ENCODE peak calls at places on chromosomes 2 and 18, in six cellular contexts. One of them, this sample, is unnamed.

GRCh38 chr2:195318440-195319111 is 338.4 kb upstream of the SLC39A10 start:
- DNase-seq in body of pancreas: peak; percentile 42
- DNase-seq in A549: peak; percentile 28
- DNase-seq in psoas muscle: no peak
- DNase-seq in astrocyte: peak; percentile 37
- DNase-seq in A673: peak; percentile 68
- DNase-seq in this sample: no peak

GRCh38 chr2:45895477-45895876 is 244.0 kb downstream of the PRKCE start:
- DNase-seq in astrocyte: peak; percentile 77
- DNase-seq in body of pancreas: no peak
- DNase-seq in A549: no peak
- DNase-seq in A673: peak; percentile 66
- DNase-seq in psoas muscle: no peak
- DNase-seq in this sample: no peak

GRCh38 chr2:102070058-102070642 is 72.4 kb upstream of the IL1R1 start:
- DNase-seq in body of pancreas: peak; percentile 93
- DNase-seq in A673: no peak
- DNase-seq in A549: peak; percentile 66
- DNase-seq in psoas muscle: peak; percentile 96
- DNase-seq in astrocyte: peak; percentile 55
- DNase-seq in this sample: peak; percentile 72

GRCh38 chr18:35501369-35501768 is 3.6 kb upstream of the INO80C start:
- DNase-seq in body of pancreas: no peak
- DNase-seq in psoas muscle: no peak
- DNase-seq in astrocyte: no peak
- DNase-seq in A549: no peak
- DNase-seq in A673: no peak
- DNase-seq in this sample: no peak

GRCh38 chr2:176156959-176157498 is at the start of gene HOXD3:
- DNase-seq in A673: no peak
- DNase-seq in astrocyte: no peak
- DNase-seq in A549: no peak
- DNase-seq in psoas muscle: no peak
- DNase-seq in body of pancreas: no peak
- DNase-seq in this sample: no peak

GRCh38 chr2:191020742-191021381 is 6.9 kb upstream of the STAT1 start:
- DNase-seq in body of pancreas: peak; percentile 61
- DNase-seq in psoas muscle: peak; percentile 58
- DNase-seq in A549: peak; percentile 17
- DNase-seq in A673: peak; percentile 32
- DNase-seq in astrocyte: peak; percentile 83
- DNase-seq in this sample: no peak

GRCh38 chr2:37324786-37325624 is at the start of gene PRKD3:
- DNase-seq in body of pancreas: peak; percentile 48
- DNase-seq in A549: peak; percentile 55
- DNase-seq in A673: peak; percentile 90
- DNase-seq in psoas muscle: peak; percentile 77
- DNase-seq in astrocyte: peak; percentile 38
- DNase-seq in this sample: peak; percentile 85

GRCh38 chr2:239292956-239293355 is 107.9 kb downstream of the HDAC4 start:
- DNase-seq in psoas muscle: peak; percentile 38
- DNase-seq in A549: no peak
- DNase-seq in A673: no peak
- DNase-seq in body of pancreas: no peak
- DNase-seq in astrocyte: no peak
- DNase-seq in this sample: peak; percentile 34

GRCh38 chr2:70381821-70382220 is 80.0 kb upstream of the FAM136A start:
- DNase-seq in A549: no peak
- DNase-seq in psoas muscle: no peak
- DNase-seq in A673: no peak
- DNase-seq in body of pancreas: peak; percentile 11
- DNase-seq in astrocyte: peak; percentile 44
- DNase-seq in this sample: no peak

GRCh38 chr18:50287028-50287440 is 458 bp downstream of the CXXC1 start:
- DNase-seq in psoas muscle: peak; percentile 61
- DNase-seq in A549: no peak
- DNase-seq in astrocyte: no peak
- DNase-seq in A673: no peak
- DNase-seq in body of pancreas: no peak
- DNase-seq in this sample: peak; percentile 60

GRCh38 chr2:12979066-12979465 is 262.3 kb downstream of the TRIB2 start:
- DNase-seq in astrocyte: no peak
- DNase-seq in A673: peak; percentile 71
- DNase-seq in psoas muscle: no peak
- DNase-seq in A549: no peak
- DNase-seq in body of pancreas: no peak
- DNase-seq in this sample: no peak

GRCh38 chr2:207674266-207674774 is 37.1 kb upstream of the CCNYL1 start:
- DNase-seq in astrocyte: no peak
- DNase-seq in A673: no peak
- DNase-seq in A549: no peak
- DNase-seq in body of pancreas: no peak
- DNase-seq in psoas muscle: no peak
- DNase-seq in this sample: no peak

GRCh38 chr18:9916067-9916684 is 2.4 kb downstream of the VAPA start:
- DNase-seq in psoas muscle: no peak
- DNase-seq in A673: no peak
- DNase-seq in astrocyte: no peak
- DNase-seq in A549: no peak
- DNase-seq in body of pancreas: no peak
- DNase-seq in this sample: no peak

GRCh38 chr2:38648107-38648761 is 17.7 kb upstream of the GALM start:
- DNase-seq in psoas muscle: no peak
- DNase-seq in A549: no peak
- DNase-seq in body of pancreas: peak; percentile 15
- DNase-seq in astrocyte: no peak
- DNase-seq in A673: no peak
- DNase-seq in this sample: no peak

GRCh38 chr2:30147715-30148611 is 1.2 kb downstream of the YPEL5 start:
- DNase-seq in astrocyte: no peak
- DNase-seq in A673: peak; percentile 89
- DNase-seq in body of pancreas: peak; percentile 78
- DNase-seq in A549: peak; percentile 88
- DNase-seq in psoas muscle: peak; percentile 90
- DNase-seq in this sample: peak; percentile 87

GRCh38 chr2:158575051-158575635 is 118.4 kb downstream of the PKP4 start:
- DNase-seq in A549: no peak
- DNase-seq in astrocyte: peak; percentile 30
- DNase-seq in psoas muscle: no peak
- DNase-seq in A673: no peak
- DNase-seq in body of pancreas: peak; percentile 5
- DNase-seq in this sample: no peak

GRCh38 chr18:3177902-3178687 is 41.7 kb downstream of the MYOM1 start:
- DNase-seq in A673: no peak
- DNase-seq in psoas muscle: no peak
- DNase-seq in A549: no peak
- DNase-seq in astrocyte: peak; percentile 31
- DNase-seq in body of pancreas: peak; percentile 83
- DNase-seq in this sample: no peak

GRCh38 chr2:174787485-174788205 is 23.4 kb upstream of the CHRNA1 start:
- DNase-seq in psoas muscle: no peak
- DNase-seq in body of pancreas: no peak
- DNase-seq in A549: no peak
- DNase-seq in A673: no peak
- DNase-seq in astrocyte: peak; percentile 100
- DNase-seq in this sample: no peak

GRCh38 chr2:65431417-65432226 is 777 bp downstream of the SPRED2 start:
- DNase-seq in astrocyte: no peak
- DNase-seq in body of pancreas: peak; percentile 58
- DNase-seq in A673: peak; percentile 71
- DNase-seq in psoas muscle: peak; percentile 70
- DNase-seq in A549: no peak
- DNase-seq in this sample: peak; percentile 65

GRCh38 chr2:132795220-132795619 is 125.2 kb upstream of the LYPD1 start:
- DNase-seq in astrocyte: no peak
- DNase-seq in A549: no peak
- DNase-seq in psoas muscle: no peak
- DNase-seq in A673: no peak
- DNase-seq in body of pancreas: no peak
- DNase-seq in this sample: no peak

GRCh38 chr2:40169430-40169829 is 282.5 kb downstream of the SLC8A1 start:
- DNase-seq in A673: no peak
- DNase-seq in body of pancreas: no peak
- DNase-seq in astrocyte: no peak
- DNase-seq in A549: no peak
- DNase-seq in psoas muscle: no peak
- DNase-seq in this sample: no peak

GRCh38 chr2:71926860-71927756 is 220.6 kb downstream of the CYP26B1 start:
- DNase-seq in A549: no peak
- DNase-seq in astrocyte: no peak
- DNase-seq in body of pancreas: no peak
- DNase-seq in A673: no peak
- DNase-seq in psoas muscle: no peak
- DNase-seq in this sample: peak; percentile 54

GRCh38 chr2:31415421-31415820 is 879 bp upstream of the XDH start:
- DNase-seq in astrocyte: no peak
- DNase-seq in body of pancreas: no peak
- DNase-seq in psoas muscle: no peak
- DNase-seq in A549: no peak
- DNase-seq in A673: no peak
- DNase-seq in this sample: no peak

GRCh38 chr2:1544478-1545069 is 131.3 kb downstream of the TPO start:
- DNase-seq in body of pancreas: no peak
- DNase-seq in A673: no peak
- DNase-seq in astrocyte: peak; percentile 27
- DNase-seq in A549: no peak
- DNase-seq in psoas muscle: no peak
- DNase-seq in this sample: no peak

GRCh38 chr18:59742325-59743111 is 45.3 kb upstream of the CCBE1 start:
- DNase-seq in psoas muscle: no peak
- DNase-seq in astrocyte: peak; percentile 80
- DNase-seq in body of pancreas: no peak
- DNase-seq in A549: no peak
- DNase-seq in A673: no peak
- DNase-seq in this sample: no peak

GRCh38 chr2:30410217-30410616 is 36.8 kb upstream of the LCLAT1 start:
- DNase-seq in astrocyte: peak; percentile 86
- DNase-seq in body of pancreas: no peak
- DNase-seq in psoas muscle: no peak
- DNase-seq in A673: no peak
- DNase-seq in A549: peak; percentile 53
- DNase-seq in this sample: no peak

GRCh38 chr2:42810971-42811865 is 18.8 kb upstream of the HAAO start:
- DNase-seq in psoas muscle: peak; percentile 78
- DNase-seq in astrocyte: peak; percentile 44
- DNase-seq in body of pancreas: peak; percentile 47
- DNase-seq in A549: peak; percentile 32
- DNase-seq in A673: peak; percentile 73
- DNase-seq in this sample: peak; percentile 65

GRCh38 chr18:37671119-37671518 is 105.5 kb upstream of the CELF4 start:
- DNase-seq in astrocyte: no peak
- DNase-seq in A673: no peak
- DNase-seq in A549: no peak
- DNase-seq in psoas muscle: no peak
- DNase-seq in body of pancreas: no peak
- DNase-seq in this sample: no peak

GRCh38 chr2:88127638-88127887 is 299 bp downstream of the FABP1 start:
- DNase-seq in A673: no peak
- DNase-seq in astrocyte: no peak
- DNase-seq in psoas muscle: no peak
- DNase-seq in A549: no peak
- DNase-seq in body of pancreas: no peak
- DNase-seq in this sample: no peak

DNA sequence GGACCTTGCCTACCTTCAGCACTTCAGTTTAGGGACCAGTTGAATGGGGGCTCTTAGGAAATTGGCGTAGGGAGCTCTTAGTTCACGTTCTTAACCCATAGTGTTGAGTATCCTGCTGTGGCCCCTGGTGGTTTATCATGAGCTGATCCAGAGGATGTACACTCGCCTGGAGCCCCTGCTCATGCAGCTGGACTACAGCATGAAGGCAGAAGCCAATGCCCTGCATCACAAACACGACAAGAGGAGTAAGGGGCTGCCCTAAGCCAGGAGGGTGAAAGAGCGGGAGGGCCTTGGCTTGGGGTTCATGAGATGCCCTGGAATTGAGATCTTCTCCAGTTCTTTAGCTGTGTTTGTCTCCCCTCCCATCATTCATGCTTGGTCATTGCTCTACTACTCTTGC is 2.9 kb downstream of the RETREG2 start:
- DNase-seq in astrocyte: no peak
- DNase-seq in body of pancreas: no peak
- DNase-seq in A549: no peak
- DNase-seq in A673: no peak
- DNase-seq in psoas muscle: no peak
- DNase-seq in this sample: no peak
- H3K4me1 ChIP-seq in astrocyte: peaks cover 17% of the 10 kb centered on the region
- H3K4me1 ChIP-seq in body of pancreas: peaks cover 17% of the 10 kb centered on the region
- H3K4me1 ChIP-seq in A549: peaks cover 10% of the 10 kb centered on the region
- H3K4me1 ChIP-seq in A673: peaks cover 5% of the 10 kb centered on the region
- H3K4me1 ChIP-seq in psoas muscle: peaks cover 11% of the 10 kb centered on the region
- H3K4me1 ChIP-seq in this sample: peaks cover 7% of the 10 kb centered on the region

GRCh38 chr2:74436804-74437695 is 4.7 kb downstream of the RTKN start:
- DNase-seq in A673: peak; percentile 70
- DNase-seq in body of pancreas: no peak
- DNase-seq in A549: no peak
- DNase-seq in astrocyte: no peak
- DNase-seq in psoas muscle: no peak
- DNase-seq in this sample: no peak
- H3K4me3 ChIP-seq in A673: no peak overlapping the region
- H3K4me3 ChIP-seq in body of pancreas: no peak overlapping the region
- H3K4me3 ChIP-seq in A549: no peak overlapping the region
- H3K4me3 ChIP-seq in astrocyte: no peak overlapping the region
- H3K4me3 ChIP-seq in psoas muscle: peak overlapping the region; percentile 7
- H3K4me3 ChIP-seq in this sample: no peak overlapping the region

GRCh38 chr18:44805643-44806042 is 125.0 kb downstream of the SETBP1 start:
- DNase-seq in body of pancreas: no peak
- DNase-seq in A549: no peak
- DNase-seq in astrocyte: no peak
- DNase-seq in psoas muscle: no peak
- DNase-seq in A673: no peak
- DNase-seq in this sample: no peak
- TF ChIP-seq CTCF in body of pancreas: no peak
- TF ChIP-seq CTCF in A549: no peak
- TF ChIP-seq CTCF in astrocyte: no peak
- TF ChIP-seq CTCF in psoas muscle: no peak
- TF ChIP-seq CTCF in A673: no peak
- TF ChIP-seq CTCF in this sample: no peak

GRCh38 chr2:203715744-203716143 is 9.3 kb downstream of the CD28 start:
- DNase-seq in A673: no peak
- DNase-seq in A549: no peak
- DNase-seq in astrocyte: no peak
- DNase-seq in psoas muscle: no peak
- DNase-seq in body of pancreas: no peak
- DNase-seq in this sample: no peak
- H3K4me1 ChIP-seq in A673: no peaks in the 10 kb centered on the region
- H3K4me1 ChIP-seq in A549: no peaks in the 10 kb centered on the region
- H3K4me1 ChIP-seq in astrocyte: peaks cover 4% of the 10 kb centered on the region
- H3K4me1 ChIP-seq in psoas muscle: no peaks in the 10 kb centered on the region
- H3K4me1 ChIP-seq in body of pancreas: no peaks in the 10 kb centered on the region
- H3K4me1 ChIP-seq in this sample: no peaks in the 10 kb centered on the region